ENCODE peak calls at places on chromosomes 7 and 10, in four cellular contexts. K is IMR-90, A is A549, Y is K562. Q is an unnamed sample.

GRCh38 chr10:112875474-112876267 is 74.4 kb upstream of the TCF7L2 start:
- DNase-seq in K (peak), Y (no peak), A (peak), Q (no peak)

GRCh38 chr7:30452278-30452930 is 26.2 kb downstream of the NOD1 start:
- DNase-seq in Y (no peak), K (no peak), A (no peak), Q (no peak)

GRCh38 chr7:81170291-81170690 is 251.4 kb upstream of the SEMA3C start:
- DNase-seq in A (no peak), Y (no peak), K (peak), Q (no peak)

GRCh38 chr7:19707240-19707639 is 1.6 kb downstream of the POLR1F start:
- DNase-seq in K (peak), A (no peak), Y (peak), Q (no peak)

GRCh38 chr7:117072620-117073118 is 119.4 kb downstream of the ST7 start:
- DNase-seq in A (no peak), K (peak), Y (no peak), Q (no peak)

GRCh38 chr7:80078882-80079281 is 55.7 kb upstream of the GNAI1 start:
- DNase-seq in A (no peak), Y (no peak), K (no peak), Q (no peak)

GRCh38 chr10:50271564-50272250 is 20.4 kb upstream of the ASAH2 start:
- DNase-seq in Y (peak), K (no peak), A (no peak), Q (no peak)

GRCh38 chr7:119974972-119975371 is 298.0 kb upstream of the KCND2 start:
- DNase-seq in K (no peak), Y (no peak), A (no peak), Q (no peak)

GRCh38 chr7:20327047-20327446 is 3.7 kb upstream of the ITGB8 start:
- DNase-seq in A (no peak), K (peak), Y (no peak), Q (no peak)

GRCh38 chr10:85238676-85239075 is 910.3 kb downstream of the CCSER2 start:
- DNase-seq in A (no peak), K (no peak), Y (no peak), Q (no peak)

GRCh38 chr10:47101807-47102206 is 190.6 kb downstream of the PTPN20 start:
- DNase-seq in Y (no peak), K (no peak), A (no peak), Q (no peak)

GRCh38 chr10:7123719-7124118 is 287.1 kb downstream of the SFMBT2 start:
- DNase-seq in K (no peak), Y (no peak), A (no peak), Q (no peak)

GRCh38 chr7:142876991-142877910 is 8.3 kb downstream of the TRPV6 start:
- DNase-seq in Y (no peak), A (no peak), K (no peak), Q (no peak)

GRCh38 chr10:29534590-29534989 is 100.2 kb downstream of the SVIL start:
- DNase-seq in A (no peak), K (no peak), Y (no peak), Q (no peak)

GRCh38 chr10:78215645-78216044 is 182.0 kb downstream of the RPS24 start:
- DNase-seq in A (no peak), K (peak), Y (no peak), Q (no peak)

GRCh38 chr10:70694410-70695179 is 22.3 kb downstream of the ADAMTS14 start:
- DNase-seq in A (no peak), Y (no peak), K (peak), Q (no peak)

GRCh38 chr7:127690806-127691205 is 38.8 kb downstream of the SND1 start:
- DNase-seq in A (no peak), Y (no peak), K (no peak), Q (no peak)

GRCh38 chr10:1724921-1725320 is 12.4 kb downstream of the ADARB2 start:
- DNase-seq in Y (no peak), K (no peak), A (no peak), Q (no peak)

GRCh38 chr7:2626498-2627117 is 5.2 kb upstream of the TTYH3 start:
- DNase-seq in A (no peak), K (peak), Y (no peak), Q (no peak)

GRCh38 chr10:5538446-5538845 is 13.7 kb downstream of the CALML3 start:
- DNase-seq in K (peak), Y (no peak), A (no peak), Q (no peak)

GRCh38 chr7:85452674-85453073 is 265.8 kb upstream of the SEMA3D start:
- DNase-seq in A (no peak), K (no peak), Y (no peak), Q (no peak)

GRCh38 chr10:127092916-127093315 is 103.5 kb downstream of the INSYN2A start:
- DNase-seq in K (no peak), Y (no peak), A (no peak), Q (no peak)

GRCh38 chr10:127089446-127089845 is 106.9 kb downstream of the INSYN2A start:
- DNase-seq in K (no peak), Y (no peak), A (no peak), Q (no peak)

GRCh38 chr10:127088908-127089307 is 107.5 kb downstream of the INSYN2A start:
- DNase-seq in K (no peak), A (no peak), Y (no peak), Q (no peak)

GRCh38 chr10:127091354-127091753 is 105.0 kb downstream of the INSYN2A start:
- DNase-seq in A (no peak), Y (no peak), K (no peak), Q (no peak)

DNA sequence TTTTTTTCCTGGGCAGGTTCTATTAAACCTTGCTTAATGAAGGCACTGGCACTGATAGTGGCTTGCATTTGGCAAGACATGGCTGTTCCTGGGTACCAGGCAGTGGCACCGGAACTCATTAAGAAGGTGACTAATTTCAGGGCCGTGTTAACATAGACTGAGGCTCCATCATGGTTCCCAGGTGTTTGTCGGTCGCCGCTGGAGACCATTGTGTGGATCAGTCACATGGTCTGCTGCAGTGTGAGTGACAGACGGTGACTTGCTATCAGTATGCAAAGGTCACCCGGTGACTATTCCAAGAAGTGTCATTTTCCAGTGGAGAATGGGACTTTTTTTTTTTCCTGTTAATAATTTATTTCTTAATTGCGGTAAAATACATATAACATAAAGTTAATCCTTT is 106.3 kb downstream of the INSYN2A start:
- DNase-seq in K (no peak), Y (no peak), A (no peak), Q (no peak)
- TF ChIP-seq CEBPB in K (no peak), Y (no peak), A (no peak), Q (no peak)

GRCh38 chr7:47170516-47170915 is 411.4 kb downstream of the TNS3 start:
- DNase-seq in A (peak), Y (no peak), K (peak), Q (no peak)
- TF ChIP-seq CEBPB in A (no peak), Y (no peak), K (no peak), Q (no peak)

GRCh38 chr7:47779341-47779771 is 168.9 kb downstream of the PKD1L1 start:
- DNase-seq in Y (no peak), A (no peak), K (no peak), Q (no peak)

GRCh38 chr7:47778153-47778661 is 170.1 kb downstream of the PKD1L1 start:
- DNase-seq in K (no peak), A (peak), Y (no peak), Q (no peak)

GRCh38 chr7:47776335-47776734 is 171.9 kb downstream of the PKD1L1 start:
- DNase-seq in K (no peak), A (peak), Y (no peak), Q (no peak)

GRCh38 chr7:47775238-47775637 is 173.0 kb downstream of the PKD1L1 start:
- DNase-seq in A (no peak), K (no peak), Y (no peak), Q (no peak)

DNA sequence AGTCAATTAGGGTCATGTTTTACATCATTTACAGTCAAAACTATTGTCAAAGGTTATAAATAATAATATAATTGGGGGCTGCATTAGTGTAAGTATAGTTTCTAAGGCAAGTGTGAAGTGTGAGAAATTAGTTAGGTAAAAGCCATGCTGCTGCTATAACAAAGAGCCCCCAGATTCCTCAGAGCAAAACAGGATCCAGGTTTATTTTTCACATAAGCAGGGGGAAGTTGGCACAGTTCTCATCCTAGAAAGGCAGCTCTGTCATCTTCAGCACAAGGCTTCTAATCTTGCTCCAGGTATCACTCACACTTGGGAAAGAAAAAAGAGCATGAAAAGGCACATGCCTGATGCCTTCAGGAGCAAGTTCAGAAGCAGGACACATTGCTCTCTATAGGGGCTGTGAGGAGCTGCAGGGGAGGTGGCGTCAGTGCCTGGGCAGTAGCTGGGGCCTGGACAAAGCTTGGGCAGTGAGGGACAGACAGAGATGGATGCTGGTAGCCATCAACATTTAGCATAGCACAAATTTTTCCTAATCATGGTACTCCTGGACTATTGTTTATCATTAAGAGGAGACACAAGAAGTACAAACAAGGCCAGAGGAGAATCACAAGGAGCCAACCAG is 170.6 kb downstream of the PKD1L1 start:
- DNase-seq in Y (no peak), K (no peak), A (no peak), Q (no peak)
- TF ChIP-seq CEBPB in Y (no peak), K (no peak), A (no peak), Q (no peak)

DNA sequence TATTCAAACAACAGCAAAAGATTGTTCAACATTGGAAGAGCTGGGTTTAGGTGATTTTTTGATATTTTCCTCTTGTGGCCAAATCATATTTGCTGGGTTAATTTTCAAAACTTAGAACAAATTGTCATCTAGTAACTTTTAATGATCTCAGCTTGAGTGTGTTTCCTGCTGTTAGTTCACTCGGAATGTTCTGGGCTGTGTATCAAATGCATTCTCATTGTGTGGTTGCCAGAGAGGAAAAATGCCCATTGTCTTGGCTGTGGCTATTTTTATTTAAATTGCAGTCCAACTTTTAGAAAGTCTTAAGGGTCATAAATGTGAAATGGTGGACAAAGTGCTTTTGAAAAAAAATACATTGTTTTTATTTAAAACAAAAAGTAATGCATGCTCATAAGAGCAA is 542.0 kb downstream of the TNS3 start:
- DNase-seq in Y (no peak), A (no peak), K (peak), Q (no peak)
- TF ChIP-seq CEBPB in Y (no peak), A (no peak), K (no peak), Q (no peak)

GRCh38 chr10:88792656-88793055 is 9.9 kb upstream of the LIPM start:
- DNase-seq in K (peak), Y (no peak), A (no peak), Q (no peak)
- TF ChIP-seq CEBPB in K (peak), Y (no peak), A (peak), Q (no peak)

Q was measured in HCT116.